ENCODE peak calls at places on chromosomes 12 and 14, in eight cellular contexts. N, J, U, L, E, Q, M and O are unnamed samples.

GRCh38 chr12:121388421-121388981 is 11.4 kb upstream of the RNF34 start:
- DNase-seq in N (no peak), J (no peak), U (no peak), L (no peak), E (no peak), Q (no peak), M (no peak), O (no peak)

GRCh38 chr12:9364224-9365176 is 156.3 kb upstream of the PZP start:
- DNase-seq in N (peak), J (no peak), U (no peak), L (peak), E (no peak), Q (no peak), M (peak), O (no peak)

GRCh38 chr12:6345319-6346071 is 3.6 kb upstream of the TNFRSF1A start:
- DNase-seq in N (no peak), J (no peak), U (no peak), L (peak), E (peak), Q (no peak), M (peak), O (no peak)

GRCh38 chr14:61695695-61696527 is 598 bp downstream of the HIF1A start:
- DNase-seq in N (peak), J (peak), U (peak), L (no peak), E (peak), Q (peak), M (no peak), O (no peak)

GRCh38 chr12:30613119-30613830 is 82.4 kb downstream of the IPO8 start:
- DNase-seq in N (no peak), J (no peak), U (no peak), L (no peak), E (no peak), Q (no peak), M (no peak), O (no peak)

GRCh38 chr12:68853396-68854077 is 45.6 kb downstream of the MDM2 start:
- DNase-seq in N (no peak), J (no peak), U (no peak), L (no peak), E (no peak), Q (no peak), M (no peak), O (no peak)

GRCh38 chr12:58877243-58877743 is 43.0 kb downstream of the LRIG3 start:
- DNase-seq in N (no peak), J (peak), U (no peak), L (peak), E (peak), Q (no peak), M (peak), O (peak)

GRCh38 chr12:77166711-77167110 is 101.3 kb upstream of the E2F7 start:
- DNase-seq in N (no peak), J (no peak), U (no peak), L (no peak), E (no peak), Q (no peak), M (no peak), O (no peak)

GRCh38 chr12:54306925-54307731 is 6.3 kb upstream of the NFE2 start:
- DNase-seq in N (peak), J (peak), U (peak), L (peak), E (peak), Q (peak), M (peak), O (peak)

GRCh38 chr12:3122841-3123678 is 45.9 kb downstream of the TSPAN9 start:
- DNase-seq in N (peak), J (no peak), U (peak), L (peak), E (no peak), Q (no peak), M (no peak), O (no peak)

GRCh38 chr12:112479413-112479812 is 60.7 kb downstream of the PTPN11 start:
- DNase-seq in N (no peak), J (no peak), U (no peak), L (no peak), E (no peak), Q (no peak), M (no peak), O (no peak)

GRCh38 chr14:65277580-65278270 is 134.8 kb upstream of the FUT8 start:
- DNase-seq in N (no peak), J (no peak), U (no peak), L (no peak), E (no peak), Q (no peak), M (no peak), O (no peak)

GRCh38 chr14:67187210-67187609 is 2.0 kb upstream of the GARIN2 start:
- DNase-seq in N (no peak), J (no peak), U (no peak), L (peak), E (no peak), Q (no peak), M (peak), O (no peak)

GRCh38 chr14:103803661-103804060 is 43.7 kb downstream of the PPP1R13B start:
- DNase-seq in N (no peak), J (no peak), U (no peak), L (no peak), E (no peak), Q (no peak), M (peak), O (no peak)

GRCh38 chr12:49959570-49960473 is 1.9 kb upstream of the AQP5 start:
- DNase-seq in N (peak), J (no peak), U (no peak), L (peak), E (no peak), Q (peak), M (no peak), O (peak)

GRCh38 chr12:32365473-32366064 is 33.8 kb upstream of the FGD4 start:
- DNase-seq in N (peak), J (peak), U (peak), L (peak), E (no peak), Q (no peak), M (peak), O (peak)

GRCh38 chr14:61663312-61663974 is 31.9 kb upstream of the HIF1A start:
- DNase-seq in N (no peak), J (no peak), U (no peak), L (no peak), E (no peak), Q (no peak), M (no peak), O (no peak)

GRCh38 chr14:88380405-88380804 is 5.1 kb upstream of the SPATA7 start:
- DNase-seq in N (peak), J (no peak), U (no peak), L (no peak), E (no peak), Q (no peak), M (no peak), O (no peak)

GRCh38 chr12:121799175-121799841 is 4.5 kb upstream of the SETD1B start:
- DNase-seq in N (peak), J (peak), U (peak), L (no peak), E (peak), Q (peak), M (no peak), O (no peak)

GRCh38 chr12:95838125-95838524 is 20.6 kb upstream of the SNRPF start:
- DNase-seq in N (no peak), J (peak), U (no peak), L (peak), E (peak), Q (no peak), M (no peak), O (peak)

GRCh38 chr12:104303538-104304151 is at the start of gene EID3:
- DNase-seq in N (peak), J (peak), U (peak), L (peak), E (peak), Q (peak), M (no peak), O (no peak)

GRCh38 chr12:75892779-75893408 is 138.7 kb downstream of the PHLDA1 start:
- DNase-seq in N (no peak), J (no peak), U (no peak), L (no peak), E (no peak), Q (no peak), M (no peak), O (no peak)

GRCh38 chr12:18706798-18707197 is 31.0 kb downstream of the PLCZ1 start:
- DNase-seq in N (no peak), J (no peak), U (no peak), L (no peak), E (no peak), Q (no peak), M (no peak), O (no peak)

GRCh38 chr12:21065845-21066244 is 65.1 kb upstream of the SLCO1B1 start:
- DNase-seq in N (peak), J (no peak), U (no peak), L (no peak), E (no peak), Q (no peak), M (no peak), O (no peak)

GRCh38 chr12:66107451-66107915 is 23.1 kb downstream of the LLPH start:
- DNase-seq in N (peak), J (peak), U (peak), L (peak), E (peak), Q (no peak), M (peak), O (peak)

GRCh38 chr12:65998536-65999530 is 131.7 kb downstream of the LLPH start:
- DNase-seq in N (no peak), J (no peak), U (no peak), L (no peak), E (no peak), Q (no peak), M (peak), O (no peak)

GRCh38 chr12:27104546-27104945 is 22.2 kb upstream of the C12orf71 start:
- DNase-seq in N (no peak), J (no peak), U (no peak), L (no peak), E (no peak), Q (no peak), M (no peak), O (no peak)

GRCh38 chr14:48857366-48857765 is 728.8 kb downstream of the RPS29 start:
- DNase-seq in N (no peak), J (no peak), U (no peak), L (no peak), E (no peak), Q (no peak), M (no peak), O (no peak)

GRCh38 chr12:98939926-98940325 is 294.8 kb downstream of the APAF1 start:
- DNase-seq in N (no peak), J (no peak), U (no peak), L (no peak), E (no peak), Q (no peak), M (no peak), O (no peak)

GRCh38 chr12:14240873-14241220 is 124.6 kb upstream of the ATF7IP start:
- DNase-seq in N (no peak), J (no peak), U (no peak), L (no peak), E (no peak), Q (no peak), M (no peak), O (no peak)

GRCh38 chr12:14243941-14244340 is 121.5 kb upstream of the ATF7IP start:
- DNase-seq in N (no peak), J (no peak), U (no peak), L (no peak), E (no peak), Q (no peak), M (no peak), O (no peak)

GRCh38 chr12:14238224-14238792 is 127.2 kb upstream of the ATF7IP start:
- DNase-seq in N (peak), J (no peak), U (no peak), L (no peak), E (no peak), Q (no peak), M (no peak), O (no peak)

GRCh38 chr12:14239350-14239934 is 126.0 kb upstream of the ATF7IP start:
- DNase-seq in N (peak), J (peak), U (peak), L (peak), E (peak), Q (no peak), M (no peak), O (peak)

DNA sequence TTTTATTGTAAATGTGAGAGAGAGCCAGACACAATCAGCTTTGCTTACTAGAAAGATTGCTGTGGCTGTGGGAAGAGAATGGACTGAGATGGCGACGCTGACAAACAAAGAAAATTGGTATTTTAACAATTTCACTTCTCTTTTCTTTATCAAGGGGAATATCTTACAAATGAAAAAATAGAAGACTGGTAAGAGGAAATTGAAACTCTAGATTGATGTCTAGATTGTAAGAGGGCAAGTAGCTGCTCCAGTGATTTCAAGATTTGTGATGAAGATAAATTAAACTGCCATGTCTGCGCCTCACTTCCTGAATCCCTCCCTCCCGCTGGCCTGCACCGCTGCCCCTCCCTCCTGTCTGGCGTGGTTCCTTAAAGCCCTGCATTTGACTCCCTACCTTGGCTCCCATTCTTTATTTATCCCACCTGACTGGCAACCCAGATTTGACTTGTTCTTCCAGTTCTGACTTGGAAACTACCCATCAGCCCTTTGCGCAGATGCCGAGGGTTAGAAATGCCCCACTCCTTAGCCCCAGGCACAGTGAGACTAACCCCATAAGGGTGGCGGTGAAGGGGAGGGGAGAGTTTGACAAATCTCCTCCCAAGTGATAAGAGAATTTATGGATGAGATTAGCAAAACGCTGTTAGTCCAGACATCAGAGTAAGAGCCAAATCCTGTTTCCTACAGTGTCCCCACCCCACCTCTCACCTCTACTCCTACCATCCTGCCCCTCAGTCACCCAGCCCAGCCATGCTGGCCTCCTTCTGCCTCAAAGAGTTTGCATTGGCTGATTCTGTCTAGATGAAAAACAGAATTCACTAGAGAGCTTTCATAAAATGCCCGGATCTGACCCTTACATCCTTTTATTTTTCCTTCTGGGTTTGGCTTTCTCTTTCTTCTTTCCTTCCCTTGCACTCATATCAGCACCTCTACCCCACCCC is 125.3 kb upstream of the ATF7IP start:
- DNase-seq in N (peak), J (peak), U (no peak), L (no peak), E (no peak), Q (peak), M (no peak), O (no peak)
- H3K4me3 ChIP-seq in N (peak), J (peak), U (peak), L (no peak), E (no peak), Q (peak), M (peak), O (peak)

DNA sequence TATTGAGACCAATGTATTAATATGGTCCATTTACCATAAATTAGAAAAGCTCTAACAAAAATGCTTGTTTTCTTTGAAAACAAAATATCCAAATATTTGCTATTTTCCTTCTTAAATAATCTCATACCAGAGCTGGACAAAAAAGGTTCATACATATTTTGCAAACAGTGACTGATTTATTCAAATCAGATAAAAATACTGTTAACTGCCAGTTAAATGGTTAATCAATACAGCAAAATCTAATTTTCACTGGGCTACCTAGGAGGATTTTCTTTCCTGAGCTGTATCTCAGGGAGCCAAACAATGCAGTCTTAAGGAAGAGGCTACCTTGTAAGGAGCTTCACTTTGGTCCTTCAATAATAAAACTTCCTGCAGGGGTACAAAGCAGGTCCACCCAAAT is 2.0 kb downstream of the FERMT2 start:
- DNase-seq in N (no peak), J (no peak), U (no peak), L (no peak), E (no peak), Q (no peak), M (no peak), O (no peak)
- H3K4me3 ChIP-seq in N (peak), J (no peak), U (peak), L (peak), E (peak), Q (peak), M (peak), O (no peak)

DNA sequence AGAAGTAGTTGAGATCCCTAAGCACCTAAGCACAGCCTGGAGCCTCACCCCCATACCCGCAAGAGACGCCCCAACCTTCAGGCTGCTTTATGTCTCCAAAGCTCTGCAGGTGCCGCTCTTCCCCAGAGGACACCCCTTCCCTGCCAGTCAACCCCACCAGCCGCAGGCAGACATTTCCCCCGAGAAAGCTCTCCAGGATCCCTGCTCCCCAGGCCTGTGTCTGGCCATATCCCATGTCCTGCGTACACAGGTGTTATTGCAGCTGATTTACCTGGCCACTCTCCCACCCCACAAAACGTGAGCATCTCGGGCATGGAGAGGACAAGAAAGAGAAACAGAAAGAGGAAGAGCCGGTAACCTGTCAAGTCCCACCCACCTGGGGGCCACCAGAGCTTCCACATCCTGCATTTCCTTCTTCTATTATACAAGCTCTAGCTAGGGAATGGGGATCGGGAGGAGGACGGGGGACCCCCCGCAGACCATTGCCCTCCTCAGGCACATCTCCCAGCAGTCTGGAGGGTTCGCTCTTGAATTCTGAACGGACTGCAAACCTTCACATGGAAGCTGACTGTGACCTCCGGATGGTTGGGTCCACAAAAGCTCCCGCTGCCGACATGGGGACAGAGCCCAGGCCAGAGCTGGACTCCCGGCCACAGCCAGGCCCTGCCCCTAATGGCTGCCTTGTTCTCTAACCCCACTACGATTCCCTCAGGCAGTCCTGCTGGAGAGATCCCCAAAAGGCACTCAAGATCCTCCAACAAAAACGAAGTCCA is 17.6 kb downstream of the CCDC88C start:
- DNase-seq in N (peak), J (peak), U (no peak), L (no peak), E (no peak), Q (no peak), M (no peak), O (no peak)
- H3K4me3 ChIP-seq in N (peak), J (peak), U (peak), L (no peak), E (no peak), Q (peak), M (no peak), O (peak)

GRCh38 chr12:44476683-44477082 is 399.4 kb downstream of the NELL2 start:
- DNase-seq in N (peak), J (no peak), U (no peak), L (no peak), E (no peak), Q (no peak), M (no peak), O (no peak)

DNA sequence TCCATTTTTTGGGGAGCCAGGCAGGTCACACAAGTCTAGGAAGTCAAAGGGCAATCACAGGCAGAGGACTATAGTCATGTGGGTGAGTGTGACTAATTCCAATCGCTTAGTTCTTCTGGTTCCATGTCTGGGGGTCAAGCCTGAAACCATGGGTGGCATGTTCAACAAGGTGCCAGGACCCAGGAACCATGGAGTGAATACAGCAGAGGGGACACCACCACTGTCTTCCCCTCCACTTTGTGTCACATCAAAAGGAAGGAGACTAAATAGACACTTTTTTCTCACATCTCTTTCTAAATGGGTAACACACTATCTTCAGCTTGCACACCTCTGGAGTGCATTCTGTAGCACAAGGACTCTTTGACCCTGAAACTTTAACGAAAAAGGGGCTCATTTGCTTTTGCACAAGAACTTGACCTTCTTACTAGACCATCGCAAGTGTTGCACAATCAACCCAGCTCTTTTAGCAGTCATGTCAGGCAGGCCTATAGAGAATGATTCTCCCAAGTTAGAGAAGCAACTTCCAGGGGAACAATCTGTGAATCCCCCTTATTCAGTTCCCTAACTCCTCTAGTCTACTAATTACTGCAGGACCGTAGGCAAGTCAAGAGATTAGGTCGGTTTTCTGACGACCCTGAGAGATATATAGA is 398.7 kb downstream of the NELL2 start:
- DNase-seq in N (no peak), J (no peak), U (no peak), L (no peak), E (no peak), Q (no peak), M (no peak), O (no peak)
- H3K4me3 ChIP-seq in N (no peak), J (no peak), U (no peak), L (no peak), E (no peak), Q (no peak), M (no peak), O (no peak)